ENCODE peak calls at places on chromosomes 6 and 20, in six cellular contexts. C is testis, L is ovary, W is HCT116, B is suprapubic skin, U is H1. P is an unnamed sample.

GRCh38 chr6:72813807-72814596 is 192.1 kb downstream of the KCNQ5 start:
- DNase-seq in B (no peak), W (no peak), C (no peak), L (no peak), U (no peak), P (no peak)

GRCh38 chr6:21085643-21086042 is 507.9 kb upstream of the SOX4 start:
- DNase-seq in U (no peak), L (no peak), W (no peak), B (no peak), C (no peak), P (no peak)

GRCh38 chr6:34496103-34496685 is 30.3 kb downstream of the PACSIN1 start:
- DNase-seq in C (no peak), L (no peak), B (no peak), U (no peak), W (no peak), P (no peak)

GRCh38 chr20:58650181-58650775 is 805 bp upstream of the STX16 start:
- DNase-seq in L (peak; percentile 75), C (peak; percentile 49), U (peak; percentile 58), B (peak; percentile 79), W (no peak), P (no peak)

GRCh38 chr6:16533210-16533609 is 228.1 kb downstream of the ATXN1 start:
- DNase-seq in L (no peak), W (no peak), B (no peak), C (no peak), U (no peak), P (no peak)

GRCh38 chr6:116553451-116553850 is at the start of gene CALHM4:
- DNase-seq in B (no peak), U (no peak), C (no peak), W (no peak), L (no peak), P (no peak)

GRCh38 chr6:169424821-169425240 is 171.2 kb upstream of the THBS2 start:
- DNase-seq in C (peak; percentile 67), B (no peak), L (peak; percentile 69), U (no peak), W (no peak), P (no peak)

GRCh38 chr6:155278319-155279049 is 14.7 kb downstream of the CLDN20 start:
- DNase-seq in W (no peak), L (no peak), C (no peak), U (no peak), B (no peak), P (no peak)

GRCh38 chr20:19628570-19629134 is 129.4 kb upstream of the RIN2 start:
- DNase-seq in B (no peak), L (no peak), W (peak; percentile 81), U (peak; percentile 84), C (peak; percentile 71), P (peak; percentile 65)

GRCh38 chr20:12113468-12114371 is 196.0 kb downstream of the BTBD3 start:
- DNase-seq in L (no peak), U (no peak), W (no peak), B (no peak), C (no peak), P (no peak)

GRCh38 chr6:139587469-139587868 is 213.0 kb upstream of the CITED2 start:
- DNase-seq in C (no peak), W (no peak), L (no peak), B (no peak), U (no peak), P (no peak)

GRCh38 chr6:150813993-150814359 is 51.5 kb upstream of the MTHFD1L start:
- DNase-seq in C (no peak), W (peak; percentile 92), L (no peak), B (no peak), U (no peak), P (no peak)

GRCh38 chr6:2744206-2744771 is 6.4 kb downstream of the MYLK4 start:
- DNase-seq in W (no peak), L (no peak), B (no peak), U (no peak), C (peak; percentile 55), P (no peak)

GRCh38 chr20:50323777-50324604 is 133.4 kb downstream of the CEBPB start:
- DNase-seq in B (no peak), C (no peak), L (no peak), W (no peak), U (no peak), P (no peak)
- TF ChIP-seq POLR2A in B (no peak), C (no peak), L (no peak), W (no peak), U (no peak), P (no peak)

DNA sequence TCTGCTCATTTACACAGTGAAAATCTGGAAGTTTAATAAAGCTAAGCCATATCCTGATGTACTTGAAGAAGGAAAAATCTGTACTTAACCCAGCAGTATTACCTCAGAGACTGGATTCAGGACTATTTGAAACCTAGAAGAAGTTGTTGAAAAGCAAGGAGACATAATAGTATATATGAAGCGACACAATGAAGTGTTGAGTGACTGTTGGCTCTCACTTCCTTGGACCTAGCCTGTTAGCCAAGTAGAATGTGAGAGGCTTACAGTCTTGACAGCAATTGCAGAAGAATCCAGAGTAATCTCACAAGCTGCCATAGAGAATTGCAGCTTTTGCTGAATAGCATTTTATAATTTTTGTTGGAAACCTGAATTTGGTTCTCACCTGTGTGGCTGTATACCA is 26.7 kb downstream of the SMAP1 start:
- DNase-seq in C (no peak), L (no peak), B (no peak), U (no peak), W (no peak), P (no peak)
- TF ChIP-seq POLR2A in C (no peak), L (no peak), B (no peak), U (no peak), W (no peak), P (no peak)

GRCh38 chr6:138107078-138107751 is at the start of gene PERP:
- DNase-seq in W (peak; percentile 57), U (peak; percentile 70), B (peak; percentile 83), L (peak; percentile 58), C (peak; percentile 69), P (peak; percentile 52)
- TF ChIP-seq POLR2A in W (peak; percentile 78), U (no peak), B (peak; percentile 59), L (no peak), C (no peak), P (no peak)

DNA sequence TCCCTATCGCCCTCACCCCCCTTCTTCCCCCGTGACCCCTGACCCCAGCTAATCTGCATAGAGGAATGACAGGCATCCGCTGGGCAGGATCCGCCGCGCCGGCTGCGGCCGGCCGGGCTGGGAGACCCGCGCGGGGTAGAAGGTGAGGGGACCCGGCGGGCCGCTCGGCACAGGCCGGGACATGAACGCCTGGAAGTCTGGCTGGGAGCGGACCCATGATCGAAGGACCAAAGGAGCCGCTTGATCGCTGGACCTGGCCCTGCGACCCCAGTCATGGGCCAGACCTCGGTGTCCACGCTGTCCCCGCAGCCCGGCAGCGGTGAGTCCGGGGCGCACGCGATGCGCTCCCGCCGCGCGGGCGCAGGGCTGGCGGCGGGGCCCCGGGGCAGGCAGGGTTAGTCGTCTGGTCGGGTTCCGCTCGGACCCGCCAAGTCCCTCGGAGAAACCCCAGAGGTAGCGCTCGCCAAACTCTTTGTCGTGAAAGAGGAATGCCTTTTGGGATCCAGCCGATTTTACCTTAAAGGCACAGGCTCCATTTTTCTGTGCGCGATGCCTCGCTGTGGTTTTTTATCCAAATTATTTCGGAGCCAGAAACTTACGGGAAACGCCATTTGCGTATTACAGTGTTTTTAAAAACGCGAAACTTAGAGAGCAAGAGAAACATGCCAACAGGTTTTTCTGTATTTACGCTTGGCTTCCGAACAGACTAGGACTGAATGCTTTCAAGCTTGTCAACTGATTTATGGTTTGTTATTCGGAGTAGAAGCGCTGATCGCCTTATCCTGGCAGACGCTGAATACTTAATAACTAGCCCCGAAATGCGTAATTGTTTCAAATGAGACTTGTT is at the start of gene PHACTR2:
- DNase-seq in B (peak; percentile 87), U (peak; percentile 82), C (peak; percentile 85), W (peak; percentile 54), L (peak; percentile 77), P (peak; percentile 63)
- TF ChIP-seq POLR2A in B (no peak), U (peak; percentile 84), C (no peak), W (peak; percentile 35), L (no peak), P (peak; percentile 66)

GRCh38 chr6:43987838-43988439 is 139.3 kb downstream of the MRPL14 start:
- DNase-seq in B (no peak), L (no peak), W (no peak), U (no peak), C (no peak), P (no peak)

GRCh38 chr6:43988801-43989200 is 138.5 kb downstream of the MRPL14 start:
- DNase-seq in C (no peak), L (no peak), B (no peak), U (no peak), W (no peak), P (no peak)

GRCh38 chr6:43990627-43991619 is 136.3 kb downstream of the MRPL14 start:
- DNase-seq in U (no peak), B (no peak), L (peak; percentile 69), W (no peak), C (peak; percentile 43), P (no peak)

GRCh38 chr6:43990275-43990626 is 137.0 kb downstream of the MRPL14 start:
- DNase-seq in W (no peak), C (no peak), B (no peak), U (no peak), L (no peak), P (no peak)

DNA sequence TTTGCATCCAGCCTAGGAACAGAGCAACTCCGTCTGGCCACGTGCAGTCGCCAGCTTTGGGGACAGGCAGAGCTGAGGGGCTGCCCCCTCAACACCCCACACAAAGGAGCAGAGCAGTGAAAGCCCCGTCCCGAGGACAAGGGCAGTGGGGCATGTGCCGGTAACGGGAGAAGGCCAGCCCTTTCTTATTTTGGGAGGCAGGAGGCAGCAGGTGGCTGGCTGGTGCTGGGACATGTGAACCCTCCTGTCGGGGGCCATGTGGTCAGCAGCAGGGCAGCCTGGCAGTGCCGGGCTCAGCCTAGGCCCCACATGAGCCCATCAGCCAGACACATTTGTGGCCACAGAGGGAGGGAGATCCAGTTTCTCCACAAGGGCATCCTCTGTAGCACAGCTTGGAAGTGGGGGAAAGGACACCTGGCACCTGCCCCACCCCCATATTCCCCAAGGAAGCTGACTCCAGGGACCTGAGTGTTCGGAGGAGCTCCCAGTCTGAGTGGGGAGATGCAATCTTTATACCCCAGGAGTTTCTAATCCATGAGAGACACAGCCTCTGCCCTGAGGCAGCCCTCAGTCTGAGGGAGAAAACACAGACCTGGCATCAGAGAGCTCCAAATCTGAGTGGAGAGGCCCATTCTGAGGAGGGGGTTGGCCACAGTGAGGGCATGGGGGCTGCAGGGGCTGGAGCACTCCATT is 137.6 kb downstream of the MRPL14 start:
- DNase-seq in W (no peak), U (no peak), B (no peak), C (no peak), L (no peak), P (no peak)
- TF ChIP-seq POLR2A in W (no peak), U (no peak), B (no peak), C (no peak), L (no peak), P (no peak)

DNA sequence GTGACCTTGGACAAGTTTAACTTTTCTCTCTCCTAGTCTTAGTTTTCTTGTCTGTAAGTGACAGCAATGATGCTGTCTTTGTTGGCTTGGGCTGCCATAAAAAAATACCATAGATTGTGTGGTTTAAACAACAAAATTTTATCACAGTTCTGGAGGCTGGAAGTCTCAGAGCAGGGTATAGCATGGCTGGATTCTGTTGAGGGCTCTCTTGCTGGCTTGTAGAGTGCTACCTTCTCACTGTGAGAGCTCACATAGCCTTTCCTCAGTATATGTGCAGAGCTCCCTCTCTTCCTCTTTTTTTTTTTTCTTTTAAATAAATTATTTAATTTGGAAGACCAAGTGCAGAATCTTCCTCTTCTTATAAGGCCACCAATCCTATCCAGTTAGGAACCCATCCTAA is 26.3 kb downstream of the HFE start:
- DNase-seq in U (no peak), C (no peak), B (no peak), W (no peak), L (no peak), P (no peak)
- TF ChIP-seq POLR2A in U (no peak), C (no peak), B (no peak), W (no peak), L (no peak), P (no peak)

P was measured in erythroblast.